ENCODE peak calls at places on chromosomes 6 and 20, in seven cellular contexts. M is osteocyte; V is iris pigment epithelial cell; X is midbrain; T is activated CD8-positive, alpha-beta memory T cell treated with anti-CD3 and anti-CD28 coated beads for 48 hours; K is coronary artery; B is glutamatergic neuron. Q is an unnamed sample.

GRCh38 chr6:21781075-21781474 is 187.5 kb downstream of the SOX4 start:
- DNase-seq in M (no peak), V (no peak), X (no peak), T (no peak), K (no peak), B (no peak), Q (no peak)

GRCh38 chr6:158660331-158660730 is 10.5 kb downstream of the SYTL3 start:
- DNase-seq in M (no peak), V (peak), X (no peak), T (no peak), K (no peak), B (peak), Q (peak)

GRCh38 chr6:108452725-108453195 is 108.0 kb upstream of the FOXO3 start:
- DNase-seq in M (no peak), V (peak), X (no peak), T (no peak), K (no peak), B (no peak), Q (peak)

GRCh38 chr20:13865825-13866351 is 81.1 kb downstream of the NDUFAF5 start:
- DNase-seq in M (no peak), V (no peak), X (peak), T (no peak), K (no peak), B (no peak), Q (peak)

GRCh38 chr6:73699656-73700055 is 3.7 kb downstream of the CD109 start:
- DNase-seq in M (no peak), V (no peak), X (no peak), T (no peak), K (no peak), B (no peak), Q (no peak)

GRCh38 chr6:80182291-80182690 is 75.8 kb downstream of the BCKDHB start:
- DNase-seq in M (no peak), V (peak), X (no peak), T (no peak), K (no peak), B (no peak), Q (peak)

GRCh38 chr6:118506071-118506638 is 41.9 kb upstream of the PLN start:
- DNase-seq in M (no peak), V (no peak), X (no peak), T (no peak), K (no peak), B (no peak), Q (no peak)

GRCh38 chr6:51598171-51598570 is 489.2 kb downstream of the PKHD1 start:
- DNase-seq in M (no peak), V (no peak), X (no peak), T (no peak), K (no peak), B (no peak), Q (no peak)

GRCh38 chr20:18288748-18289705 is 700 bp downstream of the ZNF133 start:
- DNase-seq in M (no peak), V (peak), X (no peak), T (no peak), K (no peak), B (no peak), Q (no peak)

Q was measured in adipocyte.